ENCODE peak calls at places on chromosomes 3 and 15, in seven cellular contexts. Z is hippocampal formation, J is DMS79 treated with DMSO at 0.1 percent for 48 hours, M is pulmonary artery endothelial cell, E is mucosa of gallbladder, D is GDM1, B is body of pancreas. X is an unnamed sample.

GRCh38 chr15:74336061-74337005 is 31.1 kb downstream of the CYP11A1 start:
- DNase-seq in Z (no peak), J (no peak), M (no peak), E (no peak), D (no peak), B (no peak), X (no peak)

GRCh38 chr15:68641376-68641775 is 62.6 kb downstream of the CORO2B start:
- DNase-seq in Z (no peak), J (no peak), M (no peak), E (no peak), D (no peak), B (no peak), X (no peak)

GRCh38 chr3:150235799-150236198 is 172.3 kb upstream of the TSC22D2 start:
- DNase-seq in Z (no peak), J (no peak), M (no peak), E (no peak), D (no peak), B (no peak), X (no peak)

GRCh38 chr15:55237219-55238130 is 40.7 kb upstream of the RSL24D1 start:
- DNase-seq in Z (no peak), J (no peak), M (no peak), E (no peak), D (no peak), B (no peak), X (no peak)

GRCh38 chr15:62506217-62506805 is 341.2 kb upstream of the C2CD4B start:
- DNase-seq in Z (no peak), J (no peak), M (no peak), E (peak), D (no peak), B (peak), X (no peak)

GRCh38 chr3:4904801-4905695 is 74.2 kb upstream of the BHLHE40 start:
- DNase-seq in Z (no peak), J (no peak), M (no peak), E (peak), D (no peak), B (peak), X (no peak)

GRCh38 chr15:85583404-85584390 is 203.3 kb downstream of the AKAP13 start:
- DNase-seq in Z (no peak), J (peak), M (no peak), E (peak), D (no peak), B (peak), X (no peak)

GRCh38 chr3:67906256-67906655 is 251.8 kb upstream of the SUCLG2 start:
- DNase-seq in Z (no peak), J (no peak), M (no peak), E (no peak), D (no peak), B (no peak), X (no peak)

GRCh38 chr15:67674983-67675382 is 132.5 kb downstream of the MAP2K5 start:
- DNase-seq in Z (no peak), J (no peak), M (no peak), E (no peak), D (no peak), B (no peak), X (no peak)

GRCh38 chr3:2099028-2099671 is 484 bp downstream of the CNTN4 start:
- DNase-seq in Z (no peak), J (peak), M (no peak), E (no peak), D (no peak), B (peak), X (no peak)

GRCh38 chr3:184786271-184787010 is 25.5 kb upstream of the VPS8 start:
- DNase-seq in Z (peak), J (no peak), M (no peak), E (peak), D (peak), B (no peak), X (no peak)

GRCh38 chr3:131239250-131239649 is 142.3 kb upstream of the NUDT16 start:
- DNase-seq in Z (no peak), J (no peak), M (no peak), E (no peak), D (no peak), B (no peak), X (no peak)

GRCh38 chr3:76986876-76987513 is 52.9 kb upstream of the ROBO2 start:
- DNase-seq in Z (no peak), J (no peak), M (no peak), E (no peak), D (no peak), B (no peak), X (no peak)

GRCh38 chr3:48847586-48848423 is at the start of gene PRKAR2A:
- DNase-seq in Z (peak), J (peak), M (peak), E (peak), D (peak), B (peak), X (peak)

X was measured in glomerular endothelial cell.